ENCODE peak calls at places on chromosomes 16 and 17, in ten cellular contexts. G is AG04450, M is endothelial cell of umbilical vein, W is transverse colon, C is sigmoid colon, H is hepatocyte, T is suprapubic skin, Y is left ventricle myocardium inferior, B is tibial nerve, V is cardiac muscle cell. R is an unnamed sample.

GRCh38 chr16:28064150-28064549 is 636 bp upstream of the GSG1L start:
- DNase-seq in G (no peak), M (no peak), W (no peak), C (no peak), H (no peak), T (no peak), Y (no peak), B (no peak), V (no peak), R (no peak)

GRCh38 chr16:85935957-85936760 is 37.2 kb downstream of the IRF8 start:
- DNase-seq in G (no peak), M (no peak), W (peak), C (no peak), H (no peak), T (no peak), Y (no peak), B (no peak), V (peak), R (no peak)

GRCh38 chr17:38602453-38602852 is 3.3 kb downstream of the SRCIN1 start:
- DNase-seq in G (no peak), M (no peak), W (no peak), C (no peak), H (no peak), T (no peak), Y (no peak), B (no peak), V (no peak), R (no peak)

GRCh38 chr16:81478876-81479496 is 34.4 kb downstream of the CMIP start:
- DNase-seq in G (no peak), M (peak), W (peak), C (no peak), H (no peak), T (no peak), Y (peak), B (no peak), V (no peak), R (peak)

GRCh38 chr17:66398617-66399016 is 96.2 kb downstream of the PRKCA start:
- DNase-seq in G (no peak), M (no peak), W (no peak), C (no peak), H (no peak), T (no peak), Y (no peak), B (no peak), V (no peak), R (no peak)

GRCh38 chr17:32741381-32741780 is 135.5 kb downstream of the MYO1D start:
- DNase-seq in G (no peak), M (no peak), W (no peak), C (no peak), H (no peak), T (no peak), Y (no peak), B (no peak), V (peak), R (no peak)

GRCh38 chr17:17170346-17170976 is 35.7 kb downstream of the PLD6 start:
- DNase-seq in G (no peak), M (no peak), W (no peak), C (no peak), H (no peak), T (no peak), Y (no peak), B (no peak), V (peak), R (no peak)

GRCh38 chr17:74763565-74764387 is 12.4 kb downstream of the NAT9 start:
- DNase-seq in G (no peak), M (no peak), W (peak), C (no peak), H (peak), T (no peak), Y (no peak), B (no peak), V (no peak), R (no peak)

GRCh38 chr17:76586741-76587487 is 1.3 kb upstream of the ST6GALNAC2 start:
- DNase-seq in G (no peak), M (no peak), W (no peak), C (no peak), H (no peak), T (no peak), Y (no peak), B (no peak), V (no peak), R (no peak)

GRCh38 chr16:1030381-1030901 is 42.1 kb upstream of the SSTR5 start:
- DNase-seq in G (no peak), M (no peak), W (no peak), C (no peak), H (no peak), T (no peak), Y (no peak), B (no peak), V (no peak), R (no peak)

GRCh38 chr17:77478281-77478680 is 337.5 kb downstream of the SEC14L1 start:
- DNase-seq in G (no peak), M (no peak), W (no peak), C (no peak), H (no peak), T (no peak), Y (no peak), B (no peak), V (no peak), R (no peak)

GRCh38 chr17:63950940-63951907 is 19.1 kb upstream of the CD79B start:
- DNase-seq in G (no peak), M (no peak), W (peak), C (no peak), H (peak), T (no peak), Y (no peak), B (no peak), V (no peak), R (no peak)

GRCh38 chr16:23801387-23801786 is 34.4 kb upstream of the PRKCB start:
- DNase-seq in G (peak), M (peak), W (peak), C (peak), H (peak), T (peak), Y (peak), B (peak), V (peak), R (no peak)

GRCh38 chr16:84690088-84690819 is 9.5 kb upstream of the USP10 start:
- DNase-seq in G (no peak), M (no peak), W (no peak), C (peak), H (no peak), T (no peak), Y (no peak), B (no peak), V (no peak), R (no peak)

GRCh38 chr16:78762222-78762621 is 662.8 kb downstream of the WWOX start:
- DNase-seq in G (no peak), M (no peak), W (no peak), C (no peak), H (no peak), T (no peak), Y (no peak), B (no peak), V (no peak), R (no peak)

GRCh38 chr16:46688101-46688656 is 799 bp downstream of the VPS35 start:
- DNase-seq in G (no peak), M (peak), W (peak), C (no peak), H (no peak), T (peak), Y (peak), B (no peak), V (peak), R (no peak)

GRCh38 chr16:74184839-74185238 is 111.8 kb upstream of the PSMD7 start:
- DNase-seq in G (no peak), M (no peak), W (no peak), C (no peak), H (no peak), T (no peak), Y (no peak), B (no peak), V (no peak), R (no peak)

GRCh38 chr16:11627822-11628457 is 40.3 kb upstream of the SNN start:
- DNase-seq in G (no peak), M (no peak), W (no peak), C (peak), H (peak), T (no peak), Y (no peak), B (peak), V (peak), R (no peak)

GRCh38 chr17:76243826-76244679 is 3.8 kb upstream of the RNF157 start:
- DNase-seq in G (no peak), M (no peak), W (no peak), C (peak), H (no peak), T (peak), Y (no peak), B (no peak), V (peak), R (no peak)

GRCh38 chr16:67158637-67159600 is 790 bp downstream of the TRADD start:
- DNase-seq in G (no peak), M (no peak), W (peak), C (no peak), H (peak), T (no peak), Y (peak), B (no peak), V (peak), R (no peak)

GRCh38 chr16:24609740-24610420 is 70.5 kb downstream of the RBBP6 start:
- DNase-seq in G (no peak), M (peak), W (peak), C (peak), H (peak), T (peak), Y (peak), B (peak), V (peak), R (peak)

GRCh38 chr17:75864448-75864871 is 9.3 kb upstream of the WBP2 start:
- DNase-seq in G (peak), M (no peak), W (peak), C (peak), H (peak), T (peak), Y (peak), B (peak), V (peak), R (no peak)

GRCh38 chr17:7263071-7263800 is 958 bp upstream of the CLDN7 start:
- DNase-seq in G (no peak), M (no peak), W (peak), C (no peak), H (peak), T (no peak), Y (no peak), B (no peak), V (peak), R (no peak)

GRCh38 chr16:14168146-14168545 is 97.0 kb downstream of the MRTFB start:
- DNase-seq in G (no peak), M (no peak), W (no peak), C (no peak), H (no peak), T (no peak), Y (no peak), B (no peak), V (peak), R (no peak)

GRCh38 chr17:55263565-55264272 is 1.0 kb upstream of the HLF start:
- DNase-seq in G (no peak), M (no peak), W (no peak), C (no peak), H (no peak), T (no peak), Y (no peak), B (no peak), V (no peak), R (no peak)

GRCh38 chr16:13634253-13634652 is 285.7 kb upstream of the ERCC4 start:
- DNase-seq in G (no peak), M (no peak), W (no peak), C (no peak), H (no peak), T (no peak), Y (no peak), B (no peak), V (no peak), R (no peak)

GRCh38 chr17:10927712-10928111 is 89.8 kb upstream of the PIRT start:
- DNase-seq in G (no peak), M (no peak), W (no peak), C (no peak), H (no peak), T (no peak), Y (no peak), B (no peak), V (no peak), R (no peak)

GRCh38 chr17:21129023-21129681 is 2.4 kb downstream of the DHRS7B start:
- DNase-seq in G (peak), M (peak), W (no peak), C (no peak), H (peak), T (no peak), Y (no peak), B (no peak), V (peak), R (no peak)

GRCh38 chr16:84090212-84090611 is 26.5 kb downstream of the MBTPS1 start:
- DNase-seq in G (no peak), M (no peak), W (no peak), C (no peak), H (no peak), T (no peak), Y (no peak), B (no peak), V (no peak), R (no peak)

GRCh38 chr16:27721548-27722265 is 171.8 kb downstream of the KATNIP start:
- DNase-seq in G (peak), M (no peak), W (peak), C (peak), H (peak), T (peak), Y (peak), B (peak), V (peak), R (peak)

GRCh38 chr17:81058263-81058871 is 23.4 kb downstream of the BAIAP2 start:
- DNase-seq in G (no peak), M (no peak), W (no peak), C (no peak), H (no peak), T (no peak), Y (no peak), B (no peak), V (no peak), R (no peak)

GRCh38 chr16:24139282-24139681 is 116.9 kb upstream of the CACNG3 start:
- DNase-seq in G (no peak), M (no peak), W (no peak), C (no peak), H (no peak), T (no peak), Y (no peak), B (no peak), V (no peak), R (no peak)

GRCh38 chr16:67438824-67439393 is 8.0 kb downstream of the HSD11B2 start:
- DNase-seq in G (no peak), M (no peak), W (no peak), C (no peak), H (no peak), T (no peak), Y (no peak), B (no peak), V (no peak), R (no peak)

GRCh38 chr16:89696598-89697128 is 4.8 kb downstream of the SPATA2L start:
- DNase-seq in G (no peak), M (no peak), W (peak), C (no peak), H (peak), T (no peak), Y (no peak), B (no peak), V (no peak), R (no peak)

GRCh38 chr17:57293077-57293476 is 36.8 kb downstream of the MSI2 start:
- DNase-seq in G (no peak), M (no peak), W (no peak), C (no peak), H (peak), T (no peak), Y (peak), B (no peak), V (no peak), R (no peak)

GRCh38 chr17:49074851-49075540 is 57.6 kb upstream of the B4GALNT2 start:
- DNase-seq in G (no peak), M (no peak), W (no peak), C (no peak), H (no peak), T (no peak), Y (no peak), B (no peak), V (peak), R (no peak)

GRCh38 chr17:62780951-62781350 is 27.2 kb downstream of the MARCHF10 start:
- DNase-seq in G (no peak), M (no peak), W (no peak), C (no peak), H (no peak), T (no peak), Y (no peak), B (no peak), V (peak), R (no peak)

GRCh38 chr17:47252209-47252608 is 1.4 kb upstream of the ITGB3 start:
- DNase-seq in G (no peak), M (no peak), W (no peak), C (no peak), H (peak), T (no peak), Y (no peak), B (no peak), V (no peak), R (no peak)

GRCh38 chr16:53973021-53973420 is 269.1 kb downstream of the FTO start:
- DNase-seq in G (no peak), M (no peak), W (no peak), C (no peak), H (no peak), T (no peak), Y (peak), B (no peak), V (no peak), R (no peak)

GRCh38 chr17:59331929-59332889 is 754 bp downstream of the YPEL2 start:
- DNase-seq in G (no peak), M (no peak), W (peak), C (peak), H (peak), T (peak), Y (peak), B (no peak), V (peak), R (peak)

GRCh38 chr17:59331129-59331928 is at the start of gene YPEL2:
- DNase-seq in G (peak), M (peak), W (peak), C (peak), H (peak), T (peak), Y (peak), B (peak), V (peak), R (peak)

GRCh38 chr17:59328534-59329095 is 2.8 kb upstream of the YPEL2 start:
- DNase-seq in G (no peak), M (no peak), W (no peak), C (no peak), H (no peak), T (no peak), Y (no peak), B (no peak), V (no peak), R (no peak)

GRCh38 chr17:59329558-59330313 is 1.7 kb upstream of the YPEL2 start:
- DNase-seq in G (peak), M (peak), W (peak), C (peak), H (peak), T (peak), Y (peak), B (no peak), V (peak), R (peak)

GRCh38 chr17:59330314-59330942 is 1.0 kb upstream of the YPEL2 start:
- DNase-seq in G (no peak), M (peak), W (peak), C (peak), H (peak), T (peak), Y (peak), B (no peak), V (no peak), R (peak)
- H3K4me3 ChIP-seq in G (no peak), M (no peak), W (peak), C (no peak), H (no peak), T (peak), Y (peak), B (peak), V (peak), R (peak)

GRCh38 chr16:15854906-15855703 is 1.7 kb downstream of the MYH11 start:
- DNase-seq in G (no peak), M (no peak), W (peak), C (peak), H (no peak), T (no peak), Y (no peak), B (no peak), V (no peak), R (no peak)

GRCh38 chr16:15854061-15854460 is 2.8 kb downstream of the MYH11 start:
- DNase-seq in G (no peak), M (no peak), W (no peak), C (no peak), H (no peak), T (no peak), Y (no peak), B (no peak), V (no peak), R (no peak)

GRCh38 chr16:15855704-15856003 is 1.2 kb downstream of the MYH11 start:
- DNase-seq in G (no peak), M (no peak), W (no peak), C (no peak), H (no peak), T (no peak), Y (no peak), B (no peak), V (no peak), R (no peak)

GRCh38 chr16:15856217-15856616 is 611 bp downstream of the MYH11 start:
- DNase-seq in G (no peak), M (no peak), W (no peak), C (no peak), H (no peak), T (no peak), Y (no peak), B (no peak), V (no peak), R (peak)

GRCh38 chr16:15853021-15853420 is 3.8 kb downstream of the MYH11 start:
- DNase-seq in G (no peak), M (no peak), W (no peak), C (no peak), H (no peak), T (no peak), Y (no peak), B (no peak), V (no peak), R (no peak)
- H3K27ac ChIP-seq in G (no peak), M (no peak), W (peak), C (peak), H (no peak), T (no peak), Y (no peak), B (no peak), V (no peak), R (peak)

GRCh38 chr17:61410555-61411089 is 11.0 kb downstream of the TBX2 start:
- DNase-seq in G (peak), M (peak), W (peak), C (peak), H (peak), T (peak), Y (peak), B (peak), V (peak), R (peak)
- TF ChIP-seq CTCF in G (peak), M (peak), W (peak), C (peak), H (peak), T (peak), Y (peak), B (peak), V (peak), R (peak)

DNA sequence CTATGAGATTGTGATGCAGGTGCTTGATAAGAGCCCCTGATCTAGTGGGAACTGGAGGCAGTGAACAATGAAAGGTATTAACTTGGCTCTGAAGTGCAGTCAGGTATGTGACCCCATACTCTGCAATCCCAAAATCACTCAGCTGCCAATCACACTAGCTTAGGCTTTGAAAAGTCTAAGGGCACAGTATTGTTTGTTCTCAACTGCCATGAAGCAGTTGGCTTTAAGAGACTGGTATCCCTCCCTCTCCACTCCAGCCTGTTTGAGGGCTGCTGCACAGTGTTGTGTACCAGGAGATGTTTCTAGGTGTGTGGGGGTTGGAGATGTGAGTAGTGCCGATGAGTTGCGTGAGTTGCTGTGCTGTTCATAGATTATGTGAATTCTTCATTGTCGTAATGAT is 2.4 kb downstream of the YPEL2 start:
- DNase-seq in G (no peak), M (no peak), W (no peak), C (no peak), H (no peak), T (no peak), Y (no peak), B (no peak), V (no peak), R (no peak)
- H3K4me3 ChIP-seq in G (no peak), M (peak), W (peak), C (peak), H (no peak), T (peak), Y (peak), B (no peak), V (peak), R (peak)

DNA sequence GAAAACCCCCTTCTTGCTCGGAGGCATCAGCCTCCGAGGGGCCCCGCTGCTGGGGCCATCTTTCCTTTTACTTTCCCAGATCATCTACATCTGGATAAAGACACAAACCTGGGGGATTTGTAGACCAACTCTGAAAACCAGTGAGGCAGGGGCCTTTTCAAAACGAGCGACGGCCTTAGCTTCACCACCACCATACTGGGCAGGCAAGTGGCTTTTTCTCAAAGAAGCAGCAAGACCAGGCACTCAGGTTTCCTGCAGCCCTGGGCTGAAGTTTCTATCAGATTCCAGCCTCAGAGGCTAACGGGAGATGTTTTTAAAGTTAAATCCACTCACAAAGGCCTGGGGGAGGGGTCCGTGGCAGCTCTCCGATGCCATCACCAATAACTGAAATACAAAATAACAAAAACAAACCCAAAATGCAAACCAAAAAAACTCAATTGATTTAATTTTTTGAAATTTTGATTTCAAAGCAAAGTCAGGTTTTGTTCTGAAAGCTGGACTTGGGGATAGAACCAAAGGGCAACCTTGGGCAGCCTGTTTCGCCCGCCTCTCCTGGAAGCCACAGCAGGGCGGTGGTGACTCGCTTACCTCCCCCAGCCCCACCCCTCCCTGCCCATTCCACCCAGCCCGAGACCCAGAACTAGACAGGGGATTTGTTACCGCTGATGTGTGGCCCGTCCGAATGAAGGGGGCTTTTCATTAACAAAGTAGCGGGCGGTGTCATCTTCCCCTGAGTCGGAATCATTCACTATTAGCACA is 55.8 kb downstream of the SALL1 start:
- DNase-seq in G (no peak), M (no peak), W (no peak), C (no peak), H (no peak), T (no peak), Y (no peak), B (no peak), V (no peak), R (no peak)
- H3K27ac ChIP-seq in G (no peak), M (no peak), W (no peak), C (no peak), H (no peak), T (no peak), Y (no peak), B (no peak), V (no peak), R (no peak)